ENCODE peak calls at places on chromosomes 2 and 18, in four cellular contexts. One of them, this sample, is unnamed.

GRCh38 chr2:6011871-6012380 is 319.7 kb downstream of the SOX11 start:
- DNase-seq in brain microvascular endothelial cell: no peak
- DNase-seq in astrocyte of the cerebellum: no peak
- DNase-seq in K562: no peak
- DNase-seq in this sample: no peak

GRCh38 chr2:62149708-62150107 is 46.2 kb upstream of the B3GNT2 start:
- DNase-seq in astrocyte of the cerebellum: peak
- DNase-seq in brain microvascular endothelial cell: peak
- DNase-seq in K562: no peak
- DNase-seq in this sample: peak

GRCh38 chr2:120293123-120293990 is 40.7 kb downstream of the RALB start:
- DNase-seq in astrocyte of the cerebellum: no peak
- DNase-seq in brain microvascular endothelial cell: no peak
- DNase-seq in K562: no peak
- DNase-seq in this sample: no peak

GRCh38 chr2:203451686-203452085 is 83.4 kb downstream of the RAPH1 start:
- DNase-seq in brain microvascular endothelial cell: no peak
- DNase-seq in K562: no peak
- DNase-seq in astrocyte of the cerebellum: no peak
- DNase-seq in this sample: peak

GRCh38 chr18:29034113-29034856 is 857.4 kb upstream of the CDH2 start:
- DNase-seq in brain microvascular endothelial cell: no peak
- DNase-seq in K562: no peak
- DNase-seq in astrocyte of the cerebellum: no peak
- DNase-seq in this sample: peak

GRCh38 chr2:33126973-33127372 is 180.2 kb downstream of the LTBP1 start:
- DNase-seq in astrocyte of the cerebellum: no peak
- DNase-seq in brain microvascular endothelial cell: peak
- DNase-seq in K562: no peak
- DNase-seq in this sample: peak

GRCh38 chr2:17125989-17126620 is 392.1 kb downstream of the RAD51AP2 start:
- DNase-seq in K562: peak
- DNase-seq in brain microvascular endothelial cell: no peak
- DNase-seq in astrocyte of the cerebellum: no peak
- DNase-seq in this sample: no peak

GRCh38 chr2:105150231-105150630 is 91.3 kb upstream of the GPR45 start:
- DNase-seq in brain microvascular endothelial cell: no peak
- DNase-seq in K562: no peak
- DNase-seq in astrocyte of the cerebellum: no peak
- DNase-seq in this sample: no peak

GRCh38 chr2:56185582-56186046 is 1.8 kb downstream of the CCDC85A start:
- DNase-seq in K562: no peak
- DNase-seq in astrocyte of the cerebellum: no peak
- DNase-seq in brain microvascular endothelial cell: no peak
- DNase-seq in this sample: peak

GRCh38 chr18:77086656-77087390 is 45.8 kb downstream of the MBP start:
- DNase-seq in brain microvascular endothelial cell: no peak
- DNase-seq in K562: no peak
- DNase-seq in astrocyte of the cerebellum: no peak
- DNase-seq in this sample: peak

GRCh38 chr2:15334650-15335326 is 226.3 kb downstream of the NBAS start:
- DNase-seq in astrocyte of the cerebellum: peak
- DNase-seq in K562: no peak
- DNase-seq in brain microvascular endothelial cell: peak
- DNase-seq in this sample: peak

GRCh38 chr2:240459401-240460242 is 24.2 kb downstream of the GPC1 start:
- DNase-seq in astrocyte of the cerebellum: no peak
- DNase-seq in K562: no peak
- DNase-seq in brain microvascular endothelial cell: no peak
- DNase-seq in this sample: no peak

GRCh38 chr2:5915926-5916325 is 223.7 kb downstream of the SOX11 start:
- DNase-seq in astrocyte of the cerebellum: no peak
- DNase-seq in brain microvascular endothelial cell: peak
- DNase-seq in K562: no peak
- DNase-seq in this sample: no peak

GRCh38 chr18:37561986-37562385 is 3.6 kb downstream of the CELF4 start:
- DNase-seq in K562: no peak
- DNase-seq in astrocyte of the cerebellum: no peak
- DNase-seq in brain microvascular endothelial cell: no peak
- DNase-seq in this sample: no peak

GRCh38 chr2:120847700-120848321 is 112.1 kb downstream of the GLI2 start:
- DNase-seq in K562: no peak
- DNase-seq in brain microvascular endothelial cell: no peak
- DNase-seq in astrocyte of the cerebellum: no peak
- DNase-seq in this sample: no peak

DNA sequence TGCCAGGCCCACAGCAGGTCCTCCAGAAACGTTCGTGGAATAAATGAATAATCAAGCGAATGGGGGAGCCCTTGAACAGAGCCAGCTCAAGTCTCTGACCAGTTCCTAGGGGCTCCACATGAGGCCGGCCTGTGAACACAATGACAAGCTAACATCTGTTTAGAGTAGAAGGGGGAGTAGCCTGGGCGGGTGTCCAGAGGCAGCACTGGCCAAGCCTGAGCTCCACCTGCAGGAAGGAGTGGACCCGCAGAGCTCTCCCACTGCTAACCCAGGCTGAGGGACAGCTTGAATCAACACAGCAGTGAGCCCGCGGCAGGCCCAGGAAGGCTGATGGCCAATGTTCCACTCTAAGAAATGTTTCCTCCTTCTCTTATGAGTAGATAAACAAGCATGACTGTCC is 234.8 kb upstream of the RAB6C start:
- DNase-seq in K562: no peak
- DNase-seq in astrocyte of the cerebellum: no peak
- DNase-seq in brain microvascular endothelial cell: no peak
- DNase-seq in this sample: no peak
- TF ChIP-seq CTCF in K562: no peak
- TF ChIP-seq CTCF in astrocyte of the cerebellum: no peak
- TF ChIP-seq CTCF in brain microvascular endothelial cell: no peak
- TF ChIP-seq CTCF in this sample: no peak

GRCh38 chr2:95275601-95276243 is 1.5 kb downstream of the PROM2 start:
- DNase-seq in astrocyte of the cerebellum: no peak
- DNase-seq in brain microvascular endothelial cell: no peak
- DNase-seq in K562: no peak
- DNase-seq in this sample: peak
- H3K4me3 ChIP-seq in astrocyte of the cerebellum: no peak
- H3K4me3 ChIP-seq in brain microvascular endothelial cell: no peak
- H3K4me3 ChIP-seq in K562: no peak
- H3K4me3 ChIP-seq in this sample: no peak

GRCh38 chr2:100246163-100247145 is 75.8 kb downstream of the LONRF2 start:
- DNase-seq in K562: peak
- DNase-seq in astrocyte of the cerebellum: no peak
- DNase-seq in brain microvascular endothelial cell: no peak
- DNase-seq in this sample: peak
- TF ChIP-seq CTCF in K562: peak
- TF ChIP-seq CTCF in astrocyte of the cerebellum: peak
- TF ChIP-seq CTCF in brain microvascular endothelial cell: peak
- TF ChIP-seq CTCF in this sample: peak

GRCh38 chr2:58954880-58955385 is 713.8 kb upstream of the FANCL start:
- DNase-seq in brain microvascular endothelial cell: no peak
- DNase-seq in K562: no peak
- DNase-seq in astrocyte of the cerebellum: no peak
- DNase-seq in this sample: no peak
- H3K4me3 ChIP-seq in brain microvascular endothelial cell: no peak
- H3K4me3 ChIP-seq in K562: no peak
- H3K4me3 ChIP-seq in astrocyte of the cerebellum: no peak
- H3K4me3 ChIP-seq in this sample: no peak

GRCh38 chr18:48121752-48122151 is 191.3 kb upstream of the SMAD2 start:
- DNase-seq in astrocyte of the cerebellum: no peak
- DNase-seq in brain microvascular endothelial cell: no peak
- DNase-seq in K562: no peak
- DNase-seq in this sample: no peak
- TF ChIP-seq CTCF in astrocyte of the cerebellum: no peak
- TF ChIP-seq CTCF in brain microvascular endothelial cell: no peak
- TF ChIP-seq CTCF in K562: no peak
- TF ChIP-seq CTCF in this sample: no peak

GRCh38 chr18:33579868-33580205 is 1.8 kb downstream of the ASXL3 start:
- DNase-seq in brain microvascular endothelial cell: no peak
- DNase-seq in astrocyte of the cerebellum: no peak
- DNase-seq in K562: no peak
- DNase-seq in this sample: no peak

GRCh38 chr18:33581816-33582215 is 3.8 kb downstream of the ASXL3 start:
- DNase-seq in astrocyte of the cerebellum: no peak
- DNase-seq in K562: no peak
- DNase-seq in brain microvascular endothelial cell: no peak
- DNase-seq in this sample: no peak

GRCh38 chr18:33579147-33579867 is 1.3 kb downstream of the ASXL3 start:
- DNase-seq in K562: no peak
- DNase-seq in brain microvascular endothelial cell: no peak
- DNase-seq in astrocyte of the cerebellum: no peak
- DNase-seq in this sample: no peak

GRCh38 chr18:33578371-33579146 is 540 bp downstream of the ASXL3 start:
- DNase-seq in astrocyte of the cerebellum: no peak
- DNase-seq in K562: no peak
- DNase-seq in brain microvascular endothelial cell: no peak
- DNase-seq in this sample: no peak

DNA sequence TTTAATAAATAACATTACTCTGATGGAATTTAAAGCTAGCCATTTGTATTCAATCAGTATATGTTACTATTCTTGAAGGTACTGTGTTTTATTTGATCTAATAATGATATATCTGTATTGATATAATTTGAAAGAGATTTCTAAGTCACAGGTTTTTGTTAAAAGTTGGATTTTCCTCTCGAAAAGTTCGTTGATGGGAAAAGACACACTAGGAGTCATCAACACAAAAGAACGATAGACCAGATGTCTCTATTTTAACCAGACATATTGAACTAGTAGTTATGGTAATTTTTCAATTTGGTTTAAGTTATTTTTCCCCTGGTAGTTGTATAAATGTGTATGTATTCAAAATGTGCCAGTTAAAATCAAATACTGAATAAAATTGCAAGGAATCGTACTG is 2.5 kb downstream of the ASXL3 start:
- DNase-seq in brain microvascular endothelial cell: no peak
- DNase-seq in K562: no peak
- DNase-seq in astrocyte of the cerebellum: no peak
- DNase-seq in this sample: no peak
- H3K4me3 ChIP-seq in brain microvascular endothelial cell: no peak
- H3K4me3 ChIP-seq in K562: no peak
- H3K4me3 ChIP-seq in astrocyte of the cerebellum: no peak
- H3K4me3 ChIP-seq in this sample: no peak

GRCh38 chr2:174198846-174199564 is 49.3 kb downstream of the OLA1 start:
- DNase-seq in K562: no peak
- DNase-seq in astrocyte of the cerebellum: no peak
- DNase-seq in brain microvascular endothelial cell: no peak
- DNase-seq in this sample: no peak

GRCh38 chr2:174191342-174191886 is 56.9 kb downstream of the OLA1 start:
- DNase-seq in K562: no peak
- DNase-seq in brain microvascular endothelial cell: no peak
- DNase-seq in astrocyte of the cerebellum: no peak
- DNase-seq in this sample: no peak

GRCh38 chr2:174192664-174193063 is 55.7 kb downstream of the OLA1 start:
- DNase-seq in brain microvascular endothelial cell: no peak
- DNase-seq in K562: no peak
- DNase-seq in astrocyte of the cerebellum: no peak
- DNase-seq in this sample: no peak

GRCh38 chr2:174195253-174195652 is 53.1 kb downstream of the OLA1 start:
- DNase-seq in brain microvascular endothelial cell: no peak
- DNase-seq in K562: no peak
- DNase-seq in astrocyte of the cerebellum: no peak
- DNase-seq in this sample: peak
- TF ChIP-seq CTCF in brain microvascular endothelial cell: no peak
- TF ChIP-seq CTCF in K562: no peak
- TF ChIP-seq CTCF in astrocyte of the cerebellum: no peak
- TF ChIP-seq CTCF in this sample: no peak

GRCh38 chr2:74420006-74420405 is 1.4 kb downstream of the C2orf81 start:
- DNase-seq in K562: no peak
- DNase-seq in astrocyte of the cerebellum: no peak
- DNase-seq in brain microvascular endothelial cell: no peak
- DNase-seq in this sample: no peak
- H3K4me3 ChIP-seq in K562: no peak
- H3K4me3 ChIP-seq in astrocyte of the cerebellum: no peak
- H3K4me3 ChIP-seq in brain microvascular endothelial cell: no peak
- H3K4me3 ChIP-seq in this sample: no peak

GRCh38 chr2:233406865-233407264 is 52.6 kb downstream of the DGKD start:
- DNase-seq in brain microvascular endothelial cell: no peak
- DNase-seq in K562: no peak
- DNase-seq in astrocyte of the cerebellum: no peak
- DNase-seq in this sample: no peak

GRCh38 chr2:233400961-233401360 is 46.7 kb downstream of the DGKD start:
- DNase-seq in astrocyte of the cerebellum: no peak
- DNase-seq in K562: no peak
- DNase-seq in brain microvascular endothelial cell: no peak
- DNase-seq in this sample: no peak

GRCh38 chr2:233402774-233403173 is 48.5 kb downstream of the DGKD start:
- DNase-seq in brain microvascular endothelial cell: no peak
- DNase-seq in K562: no peak
- DNase-seq in astrocyte of the cerebellum: no peak
- DNase-seq in this sample: no peak

GRCh38 chr2:233402346-233402745 is 48.1 kb downstream of the DGKD start:
- DNase-seq in astrocyte of the cerebellum: no peak
- DNase-seq in brain microvascular endothelial cell: no peak
- DNase-seq in K562: no peak
- DNase-seq in this sample: no peak

DNA sequence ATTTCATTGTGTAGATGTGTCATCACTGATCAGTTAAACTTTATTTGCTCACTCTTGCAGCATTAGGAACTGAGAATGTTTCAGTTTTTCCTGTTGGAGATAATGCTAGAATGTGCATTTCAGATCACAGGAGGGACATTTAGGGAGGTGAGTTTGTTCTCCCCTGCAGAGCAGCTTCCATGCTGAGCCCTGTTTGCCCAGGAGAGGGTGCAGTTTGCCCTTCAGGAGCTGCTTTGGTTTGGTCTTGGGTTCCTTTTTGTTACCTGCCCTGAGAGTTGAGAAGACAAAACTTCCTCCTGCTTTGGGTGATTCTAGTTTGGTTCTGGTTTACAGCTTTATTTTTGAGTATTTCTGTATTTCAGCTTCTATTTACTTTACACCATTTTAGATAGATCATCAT is 49.9 kb downstream of the DGKD start:
- DNase-seq in astrocyte of the cerebellum: no peak
- DNase-seq in K562: peak
- DNase-seq in brain microvascular endothelial cell: no peak
- DNase-seq in this sample: peak
- TF ChIP-seq CTCF in astrocyte of the cerebellum: peak
- TF ChIP-seq CTCF in K562: peak
- TF ChIP-seq CTCF in brain microvascular endothelial cell: peak
- TF ChIP-seq CTCF in this sample: peak

This sample was measured in cardiac fibroblast.